ENCODE peak calls at places on chromosomes 12 and 14, in seven cellular contexts. One of them, this sample, is unnamed.

GRCh38 chr14:65431951-65432350 is 19.4 kb downstream of the FUT8 start:
- DNase-seq in GM19239: no peak
- DNase-seq in AML-193: no peak
- DNase-seq in anterior cingulate cortex: no peak
- DNase-seq in H9: no peak
- DNase-seq in stimulated activated CD4-positive, alpha-beta T cell treated with anti-CD3 and anti-CD28 coated beads, Interleukin-2, amount 100 ng/mL, for 4 hours: no peak
- DNase-seq in PC-3: no peak
- DNase-seq in this sample: no peak

GRCh38 chr14:55470025-55470424 is 29.6 kb upstream of the TBPL2 start:
- DNase-seq in anterior cingulate cortex: no peak
- DNase-seq in stimulated activated CD4-positive, alpha-beta T cell treated with anti-CD3 and anti-CD28 coated beads, Interleukin-2, amount 100 ng/mL, for 4 hours: no peak
- DNase-seq in H9: no peak
- DNase-seq in AML-193: peak; percentile 18
- DNase-seq in PC-3: no peak
- DNase-seq in GM19239: no peak
- DNase-seq in this sample: no peak

GRCh38 chr14:102479777-102480176 is 29.8 kb downstream of the ANKRD9 start:
- DNase-seq in PC-3: no peak
- DNase-seq in GM19239: no peak
- DNase-seq in H9: no peak
- DNase-seq in anterior cingulate cortex: no peak
- DNase-seq in stimulated activated CD4-positive, alpha-beta T cell treated with anti-CD3 and anti-CD28 coated beads, Interleukin-2, amount 100 ng/mL, for 4 hours: no peak
- DNase-seq in AML-193: no peak
- DNase-seq in this sample: no peak

GRCh38 chr14:86796221-86797074 is 1196.5 kb downstream of the GALC start:
- DNase-seq in GM19239: no peak
- DNase-seq in stimulated activated CD4-positive, alpha-beta T cell treated with anti-CD3 and anti-CD28 coated beads, Interleukin-2, amount 100 ng/mL, for 4 hours: no peak
- DNase-seq in PC-3: no peak
- DNase-seq in anterior cingulate cortex: no peak
- DNase-seq in AML-193: no peak
- DNase-seq in H9: no peak
- DNase-seq in this sample: no peak

GRCh38 chr14:94113908-94114588 is 3.5 kb downstream of the IFI27 start:
- DNase-seq in GM19239: no peak
- DNase-seq in AML-193: no peak
- DNase-seq in PC-3: no peak
- DNase-seq in anterior cingulate cortex: no peak
- DNase-seq in stimulated activated CD4-positive, alpha-beta T cell treated with anti-CD3 and anti-CD28 coated beads, Interleukin-2, amount 100 ng/mL, for 4 hours: no peak
- DNase-seq in H9: peak; percentile 8
- DNase-seq in this sample: no peak

GRCh38 chr12:55060470-55060869 is 40.7 kb downstream of the NEUROD4 start:
- DNase-seq in H9: peak; percentile 38
- DNase-seq in stimulated activated CD4-positive, alpha-beta T cell treated with anti-CD3 and anti-CD28 coated beads, Interleukin-2, amount 100 ng/mL, for 4 hours: no peak
- DNase-seq in anterior cingulate cortex: no peak
- DNase-seq in GM19239: peak; percentile 30
- DNase-seq in AML-193: no peak
- DNase-seq in PC-3: peak; percentile 4
- DNase-seq in this sample: no peak

GRCh38 chr12:29283969-29284368 is 97.0 kb downstream of the ERGIC2 start:
- DNase-seq in AML-193: no peak
- DNase-seq in PC-3: no peak
- DNase-seq in stimulated activated CD4-positive, alpha-beta T cell treated with anti-CD3 and anti-CD28 coated beads, Interleukin-2, amount 100 ng/mL, for 4 hours: no peak
- DNase-seq in H9: no peak
- DNase-seq in GM19239: no peak
- DNase-seq in anterior cingulate cortex: no peak
- DNase-seq in this sample: no peak

GRCh38 chr12:109621271-109621671 is 47.7 kb downstream of the MVK start:
- DNase-seq in anterior cingulate cortex: no peak
- DNase-seq in GM19239: no peak
- DNase-seq in PC-3: no peak
- DNase-seq in AML-193: no peak
- DNase-seq in H9: no peak
- DNase-seq in stimulated activated CD4-positive, alpha-beta T cell treated with anti-CD3 and anti-CD28 coated beads, Interleukin-2, amount 100 ng/mL, for 4 hours: no peak
- DNase-seq in this sample: no peak

GRCh38 chr12:111248221-111248620 is 120.7 kb downstream of the PHETA1 start:
- DNase-seq in anterior cingulate cortex: no peak
- DNase-seq in AML-193: no peak
- DNase-seq in stimulated activated CD4-positive, alpha-beta T cell treated with anti-CD3 and anti-CD28 coated beads, Interleukin-2, amount 100 ng/mL, for 4 hours: no peak
- DNase-seq in GM19239: no peak
- DNase-seq in H9: no peak
- DNase-seq in PC-3: peak; percentile 73
- DNase-seq in this sample: no peak

GRCh38 chr14:100664841-100665425 is 61.8 kb upstream of the DLK1 start:
- DNase-seq in H9: no peak
- DNase-seq in PC-3: no peak
- DNase-seq in AML-193: no peak
- DNase-seq in stimulated activated CD4-positive, alpha-beta T cell treated with anti-CD3 and anti-CD28 coated beads, Interleukin-2, amount 100 ng/mL, for 4 hours: no peak
- DNase-seq in anterior cingulate cortex: no peak
- DNase-seq in GM19239: no peak
- DNase-seq in this sample: no peak